ENCODE peak calls at places on chromosome 3, in four cellular contexts. Z is body of pancreas, V is A549, L is IMR-90. S is an unnamed sample.

GRCh38 chr3:110646496-110646895 is 425.1 kb upstream of the NECTIN3 start:
- DNase-seq in Z (no peak), V (no peak), L (no peak), S (no peak)

GRCh38 chr3:11186318-11186692 is 32.0 kb downstream of the HRH1 start:
- DNase-seq in Z (no peak), V (no peak), L (no peak), S (no peak)

GRCh38 chr3:150603888-150604319 is 783 bp downstream of the SELENOT start:
- DNase-seq in Z (peak), V (no peak), L (no peak), S (peak)

GRCh38 chr3:179332240-179332639 is 9.4 kb downstream of the ZNF639 start:
- DNase-seq in Z (no peak), V (no peak), L (no peak), S (no peak)

GRCh38 chr3:31567036-31567435 is 34.3 kb downstream of the STT3B start:
- DNase-seq in Z (no peak), V (peak), L (no peak), S (no peak)

GRCh38 chr3:40690696-40691597 is 166.2 kb downstream of the ZNF621 start:
- DNase-seq in Z (peak), V (no peak), L (no peak), S (peak)

GRCh38 chr3:117454236-117454635 is 744.7 kb downstream of the TUSC7 start:
- DNase-seq in Z (no peak), V (peak), L (no peak), S (no peak)

GRCh38 chr3:148727242-148727641 is 29.5 kb downstream of the AGTR1 start:
- DNase-seq in Z (peak), V (peak), L (no peak), S (no peak)

GRCh38 chr3:54891540-54891897 is 36.3 kb downstream of the LRTM1 start:
- DNase-seq in Z (peak), V (peak), L (peak), S (peak)

GRCh38 chr3:172065967-172066762 is 26.8 kb downstream of the FNDC3B start:
- DNase-seq in Z (peak), V (peak), L (peak), S (no peak)

GRCh38 chr3:2838533-2839157 is 271.5 kb downstream of the IL5RA start:
- DNase-seq in Z (no peak), V (no peak), L (no peak), S (no peak)

GRCh38 chr3:29319798-29320197 is 38.9 kb downstream of the RBMS3 start:
- DNase-seq in Z (no peak), V (no peak), L (no peak), S (no peak)

GRCh38 chr3:184352149-184352785 is 9.1 kb downstream of the CLCN2 start:
- DNase-seq in Z (peak), V (no peak), L (no peak), S (no peak)

GRCh38 chr3:164962610-164963009 is 115.7 kb downstream of the SI start:
- DNase-seq in Z (no peak), V (no peak), L (no peak), S (no peak)

GRCh38 chr3:120763601-120764000 is 21.1 kb downstream of the GTF2E1 start:
- DNase-seq in Z (no peak), V (no peak), L (no peak), S (no peak)

GRCh38 chr3:32819581-32820348 is 2.0 kb downstream of the TRIM71 start:
- DNase-seq in Z (no peak), V (no peak), L (no peak), S (no peak)

GRCh38 chr3:32821686-32822296 is 4.0 kb downstream of the TRIM71 start:
- DNase-seq in Z (peak), V (no peak), L (no peak), S (no peak)

GRCh38 chr3:32819086-32819450 is 1.3 kb downstream of the TRIM71 start:
- DNase-seq in Z (no peak), V (no peak), L (no peak), S (no peak)

GRCh38 chr3:32820971-32821685 is 3.3 kb downstream of the TRIM71 start:
- DNase-seq in Z (no peak), V (no peak), L (no peak), S (no peak)

GRCh38 chr3:32820430-32820829 is 2.6 kb downstream of the TRIM71 start:
- DNase-seq in Z (no peak), V (no peak), L (no peak), S (no peak)
- TF ChIP-seq POLR2A in Z (no peak), V (no peak), L (no peak), S (no peak)

DNA sequence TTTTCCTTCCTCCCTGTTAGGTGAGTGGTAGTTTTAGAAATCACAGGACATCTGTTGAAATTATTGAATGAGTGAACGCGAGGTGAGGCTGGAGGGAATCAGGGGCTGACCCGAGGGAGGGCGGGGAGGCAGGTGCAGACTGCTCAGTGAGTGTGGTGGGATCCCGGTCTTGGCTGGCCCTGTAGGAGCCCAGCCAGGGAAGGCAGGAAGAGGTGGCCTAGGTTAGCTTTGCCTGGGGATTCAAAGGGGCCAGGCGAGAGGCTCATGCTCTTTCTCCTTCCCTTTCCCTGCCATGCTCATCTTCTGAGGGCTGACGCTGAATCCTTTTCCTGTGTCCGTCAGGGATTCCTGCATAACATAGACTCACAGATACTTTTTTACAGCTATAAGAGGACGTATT is 15.1 kb downstream of the CACNA1D start:
- DNase-seq in Z (no peak), V (no peak), L (no peak), S (no peak)
- TF ChIP-seq CTCF in Z (no peak), V (no peak), L (no peak), S (no peak)

GRCh38 chr3:52245322-52246263 is at the start of gene PPM1M:
- DNase-seq in Z (peak), V (peak), L (peak), S (peak)

GRCh38 chr3:52246264-52246620 is 683 bp downstream of the PPM1M start:
- DNase-seq in Z (no peak), V (no peak), L (no peak), S (no peak)

GRCh38 chr3:52242039-52242438 is 3.1 kb upstream of the TWF2 start:
- DNase-seq in Z (no peak), V (no peak), L (no peak), S (no peak)

GRCh38 chr3:52246728-52247454 is 1.3 kb downstream of the PPM1M start:
- DNase-seq in Z (peak), V (no peak), L (no peak), S (no peak)

DNA sequence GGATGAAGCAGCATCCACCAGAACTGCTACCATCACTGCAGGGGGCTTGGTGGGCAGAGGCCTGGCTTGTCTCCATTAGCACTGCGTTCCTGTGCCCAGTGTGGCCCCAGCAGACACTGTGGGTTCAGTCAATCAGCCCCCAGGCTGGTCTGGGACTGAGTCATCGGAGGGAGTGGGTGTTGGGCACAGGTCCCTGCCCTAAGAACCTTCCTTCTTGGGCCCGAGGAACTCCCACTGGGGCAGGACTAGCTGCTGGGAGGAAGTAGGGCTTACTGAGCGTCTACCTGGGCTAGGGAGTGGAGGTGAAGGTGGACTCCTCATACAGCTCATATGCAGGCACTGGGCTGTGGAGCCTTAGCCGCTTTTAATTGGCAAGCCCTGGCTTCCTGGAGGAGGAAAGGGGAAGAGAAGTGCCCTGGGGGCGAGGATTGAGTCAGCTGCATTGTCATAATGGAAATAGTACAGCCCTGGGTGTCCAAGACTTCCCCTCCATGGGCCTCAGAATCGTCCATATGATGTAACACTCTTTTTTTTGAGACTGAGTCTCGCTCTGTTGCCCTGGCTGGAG is 1.4 kb upstream of the PPM1M start:
- DNase-seq in Z (peak), V (no peak), L (peak), S (no peak)
- TF ChIP-seq POLR2A in Z (no peak), V (no peak), L (no peak), S (no peak)

GRCh38 chr3:39181408-39182335 is 10.7 kb downstream of the XIRP1 start:
- DNase-seq in Z (no peak), V (no peak), L (no peak), S (no peak)
- TF ChIP-seq CTCF in Z (no peak), V (no peak), L (no peak), S (no peak)

S was measured in thyroid gland.